ENCODE peak calls at places on chromosomes 6 and 20, in nine cellular contexts. Z, O, E, L, U, G, A, P and S are unnamed samples.

GRCh38 chr6:166308769-166309589 is 787 bp upstream of the PRR18 start:
- DNase-seq in Z (no peak), O (peak; percentile 48), E (no peak), L (no peak), U (no peak), G (no peak), A (no peak), P (no peak), S (no peak)

GRCh38 chr20:6051505-6051904 is 2.4 kb downstream of the LRRN4 start:
- DNase-seq in Z (no peak), O (peak; percentile 38), E (peak; percentile 92), L (no peak), U (peak; percentile 23), G (no peak), A (peak; percentile 62), P (no peak), S (no peak)

GRCh38 chr6:88843040-88843439 is 120.4 kb downstream of the RNGTT start:
- DNase-seq in Z (no peak), O (no peak), E (peak; percentile 81), L (no peak), U (peak; percentile 87), G (no peak), A (no peak), P (no peak), S (no peak)

GRCh38 chr6:133466666-133467065 is 225.5 kb downstream of the EYA4 start:
- DNase-seq in Z (no peak), O (no peak), E (peak; percentile 69), L (no peak), U (peak; percentile 12), G (no peak), A (no peak), P (no peak), S (no peak)

GRCh38 chr20:5168582-5169396 is 42.0 kb downstream of the CDS2 start:
- DNase-seq in Z (no peak), O (peak; percentile 52), E (peak; percentile 26), L (no peak), U (peak; percentile 36), G (no peak), A (peak; percentile 45), P (no peak), S (no peak)

GRCh38 chr6:34992353-34992752 is 103.3 kb downstream of the ANKS1A start:
- DNase-seq in Z (no peak), O (no peak), E (no peak), L (no peak), U (no peak), G (no peak), A (no peak), P (no peak), S (no peak)

GRCh38 chr6:76772951-76773350 is 690.3 kb downstream of the HTR1B start:
- DNase-seq in Z (no peak), O (no peak), E (no peak), L (no peak), U (no peak), G (no peak), A (peak; percentile 24), P (no peak), S (no peak)

GRCh38 chr6:37149750-37150149 is 20.2 kb upstream of the PIM1 start:
- DNase-seq in Z (no peak), O (no peak), E (no peak), L (no peak), U (no peak), G (no peak), A (no peak), P (no peak), S (no peak)

GRCh38 chr6:105982761-105983600 is 103.2 kb upstream of the PRDM1 start:
- DNase-seq in Z (no peak), O (no peak), E (no peak), L (no peak), U (no peak), G (no peak), A (no peak), P (no peak), S (no peak)

GRCh38 chr6:4447646-4448315 is 312.4 kb upstream of the ECI2 start:
- DNase-seq in Z (no peak), O (no peak), E (no peak), L (no peak), U (peak; percentile 72), G (no peak), A (no peak), P (no peak), S (no peak)

GRCh38 chr6:11120273-11121005 is 8.9 kb upstream of the ERVFRD-1 start:
- DNase-seq in Z (no peak), O (no peak), E (peak; percentile 58), L (no peak), U (peak; percentile 64), G (no peak), A (peak; percentile 19), P (no peak), S (no peak)

GRCh38 chr6:10451394-10451793 is 36.5 kb upstream of the TFAP2A start:
- DNase-seq in Z (no peak), O (peak; percentile 60), E (no peak), L (no peak), U (no peak), G (no peak), A (no peak), P (no peak), S (no peak)

GRCh38 chr6:46963626-46964025 is 41.9 kb upstream of the ADGRF5 start:
- DNase-seq in Z (no peak), O (no peak), E (peak; percentile 96), L (no peak), U (no peak), G (no peak), A (no peak), P (no peak), S (no peak)

GRCh38 chr6:136793348-136793747 is 1.1 kb upstream of the MAP3K5 start:
- DNase-seq in Z (no peak), O (no peak), E (no peak), L (no peak), U (no peak), G (no peak), A (peak; percentile 52), P (no peak), S (no peak)

GRCh38 chr6:36947570-36948351 is 6.8 kb upstream of the PI16 start:
- DNase-seq in Z (no peak), O (no peak), E (no peak), L (peak; percentile 5), U (no peak), G (no peak), A (peak; percentile 79), P (no peak), S (peak; percentile 44)

GRCh38 chr20:32386091-32386490 is 28.0 kb downstream of the ASXL1 start:
- DNase-seq in Z (no peak), O (no peak), E (peak; percentile 9), L (no peak), U (peak; percentile 5), G (no peak), A (no peak), P (no peak), S (no peak)

GRCh38 chr20:34171640-34172039 is 59.6 kb upstream of the EIF2S2 start:
- DNase-seq in Z (no peak), O (no peak), E (no peak), L (no peak), U (no peak), G (peak; percentile 69), A (no peak), P (no peak), S (no peak)

GRCh38 chr6:15184441-15184861 is 61.4 kb upstream of the JARID2 start:
- DNase-seq in Z (no peak), O (no peak), E (no peak), L (no peak), U (no peak), G (no peak), A (peak; percentile 33), P (no peak), S (no peak)

GRCh38 chr6:12749531-12750379 is 33.2 kb downstream of the PHACTR1 start:
- DNase-seq in Z (no peak), O (peak; percentile 82), E (no peak), L (no peak), U (no peak), G (peak; percentile 31), A (no peak), P (no peak), S (no peak)

GRCh38 chr6:169722362-169723199 is 1.7 kb downstream of the PHF10 start:
- DNase-seq in Z (peak; percentile 19), O (peak; percentile 66), E (peak; percentile 85), L (peak; percentile 50), U (peak; percentile 55), G (peak; percentile 56), A (peak; percentile 86), P (peak; percentile 75), S (peak; percentile 19)

GRCh38 chr6:24329022-24329421 is 28.8 kb downstream of the DCDC2 start:
- DNase-seq in Z (no peak), O (no peak), E (peak; percentile 70), L (no peak), U (no peak), G (no peak), A (no peak), P (no peak), S (no peak)

GRCh38 chr6:152273638-152274037 is 363.5 kb downstream of the SYNE1 start:
- DNase-seq in Z (no peak), O (peak; percentile 66), E (peak; percentile 69), L (no peak), U (no peak), G (no peak), A (no peak), P (no peak), S (no peak)
- TF ChIP-seq CTCF in Z (no peak), O (peak; percentile 25), E (no peak), L (no peak), U (no peak), G (no peak), A (no peak), P (no peak), S (no peak)

GRCh38 chr20:47327711-47328110 is 28.8 kb downstream of the ZMYND8 start:
- DNase-seq in Z (no peak), O (no peak), E (no peak), L (no peak), U (no peak), G (no peak), A (no peak), P (no peak), S (no peak)
- H3K4me1 ChIP-seq in Z (peaks cover 29% of the 10 kb centered on the region), O (peaks cover 63% of the 10 kb centered on the region), E (peaks cover 24% of the 10 kb centered on the region), L (peaks cover 60% of the 10 kb centered on the region), U (peaks cover 14% of the 10 kb centered on the region), G (peaks cover 6% of the 10 kb centered on the region), A (peaks cover 33% of the 10 kb centered on the region), P (peaks cover 63% of the 10 kb centered on the region), S (peaks cover 22% of the 10 kb centered on the region)

DNA sequence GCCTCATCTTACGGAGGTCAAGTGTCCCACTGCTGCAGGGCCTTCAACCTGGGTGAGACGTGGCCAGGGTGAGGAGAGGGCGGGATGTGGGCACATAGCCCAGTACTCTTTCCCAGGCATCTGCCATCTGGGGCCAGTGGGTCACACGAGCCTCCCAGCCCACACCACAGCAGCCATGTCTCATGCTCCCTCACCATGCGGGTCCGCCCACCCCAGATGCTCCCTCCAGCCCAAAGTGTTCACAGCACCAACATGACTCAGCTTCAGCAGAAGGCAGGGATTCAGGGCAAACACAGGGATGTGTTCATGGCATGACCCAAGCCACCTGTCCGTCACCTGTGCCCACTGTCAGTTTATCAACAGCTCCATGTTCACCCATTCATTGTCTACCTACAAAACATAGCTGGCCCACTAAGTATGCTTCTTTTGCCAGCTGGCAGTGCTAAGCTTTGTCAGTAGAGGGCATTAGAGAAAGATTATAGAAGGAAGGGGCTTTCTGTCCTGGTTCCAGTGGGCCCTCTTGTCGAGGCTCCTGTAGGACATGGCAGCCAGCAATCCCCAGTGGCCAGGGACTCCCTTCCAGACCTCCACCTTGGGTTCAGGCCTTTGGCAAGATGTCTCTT is 109.2 kb downstream of the FOXF2 start:
- DNase-seq in Z (no peak), O (peak; percentile 27), E (no peak), L (no peak), U (peak; percentile 29), G (no peak), A (no peak), P (no peak), S (no peak)
- TF ChIP-seq CTCF in Z (no peak), O (peak; percentile 43), E (no peak), L (no peak), U (no peak), G (no peak), A (peak; percentile 23), P (no peak), S (no peak)

GRCh38 chr6:16827627-16828026 is 66.4 kb upstream of the ATXN1 start:
- DNase-seq in Z (no peak), O (no peak), E (no peak), L (no peak), U (no peak), G (no peak), A (no peak), P (no peak), S (no peak)
- H3K4me1 ChIP-seq in Z (no peaks in the 10 kb centered on the region), O (no peaks in the 10 kb centered on the region), E (peaks cover 3% of the 10 kb centered on the region), L (no peaks in the 10 kb centered on the region), U (no peaks in the 10 kb centered on the region), G (peaks cover 9% of the 10 kb centered on the region), A (peaks cover 6% of the 10 kb centered on the region), P (no peaks in the 10 kb centered on the region), S (no peaks in the 10 kb centered on the region)